ENCODE peak calls at places on chromosomes 7 and 10, in four cellular contexts. V is HFF-Myc, B is RWPE1, R is ovary. J is an unnamed sample.

GRCh38 chr10:25339966-25340365 is 165.2 kb downstream of the GPR158 start:
- DNase-seq in V (no peak), B (no peak), R (no peak), J (no peak)

GRCh38 chr10:52751337-52751736 is 21.2 kb downstream of the MBL2 start:
- DNase-seq in V (no peak), B (no peak), R (no peak), J (no peak)

GRCh38 chr7:50336909-50337703 is 32.6 kb downstream of the IKZF1 start:
- DNase-seq in V (no peak), B (no peak), R (no peak), J (no peak)

GRCh38 chr7:8833355-8833754 is 399.9 kb downstream of the NXPH1 start:
- DNase-seq in V (no peak), B (no peak), R (no peak), J (no peak)

GRCh38 chr7:114086906-114087651 is 168.3 kb upstream of the PPP1R3A start:
- DNase-seq in V (no peak), B (no peak), R (peak; percentile 52), J (no peak)

GRCh38 chr7:151438864-151439601 is 908 bp downstream of the CRYGN start:
- DNase-seq in V (no peak), B (no peak), R (peak; percentile 28), J (no peak)

GRCh38 chr10:52597189-52597863 is 175.3 kb downstream of the MBL2 start:
- DNase-seq in V (no peak), B (peak; percentile 18), R (no peak), J (no peak)

GRCh38 chr7:128710391-128710930 is 28.7 kb upstream of the CALU start:
- DNase-seq in V (no peak), B (no peak), R (no peak), J (no peak)

GRCh38 chr7:149179241-149179640 is 16.1 kb upstream of the ZNF282 start:
- DNase-seq in V (no peak), B (no peak), R (no peak), J (no peak)

GRCh38 chr10:43857206-43857952 is 208.7 kb upstream of the ZNF32 start:
- DNase-seq in V (no peak), B (no peak), R (no peak), J (no peak)

GRCh38 chr7:84110400-84110799 is 84.2 kb downstream of the SEMA3A start:
- DNase-seq in V (no peak), B (no peak), R (no peak), J (no peak)

GRCh38 chr7:106448992-106449859 is 164.4 kb upstream of the NAMPT start:
- DNase-seq in V (no peak), B (no peak), R (no peak), J (no peak)

GRCh38 chr10:116802876-116803275 is 46.4 kb upstream of the ENO4 start:
- DNase-seq in V (no peak), B (no peak), R (no peak), J (no peak)

GRCh38 chr10:32953277-32953927 is 4.6 kb downstream of the ITGB1 start:
- DNase-seq in V (no peak), B (no peak), R (no peak), J (no peak)

GRCh38 chr10:22429981-22430421 is 84.7 kb downstream of the SPAG6 start:
- DNase-seq in V (no peak), B (no peak), R (no peak), J (no peak)

GRCh38 chr7:2779086-2779485 is 65.0 kb downstream of the GNA12 start:
- DNase-seq in V (no peak), B (no peak), R (no peak), J (no peak)

GRCh38 chr7:8160810-8161209 is 101.2 kb downstream of the ICA1 start:
- DNase-seq in V (no peak), B (no peak), R (no peak), J (no peak)

GRCh38 chr10:90859321-90859751 is 1.5 kb upstream of the HTR7 start:
- DNase-seq in V (no peak), B (peak; percentile 83), R (no peak), J (no peak)

GRCh38 chr10:11201911-11202310 is 184.2 kb downstream of the CELF2 start:
- DNase-seq in V (no peak), B (no peak), R (no peak), J (no peak)

GRCh38 chr7:121504478-121504877 is 108.4 kb upstream of the FAM3C start:
- DNase-seq in V (peak; percentile 85), B (peak; percentile 70), R (no peak), J (no peak)

GRCh38 chr10:100571069-100571817 is 35.5 kb downstream of the HIF1AN start:
- DNase-seq in V (no peak), B (no peak), R (no peak), J (no peak)

GRCh38 chr10:5125315-5126044 is 31.3 kb downstream of the AKR1C3 start:
- DNase-seq in V (no peak), B (no peak), R (no peak), J (no peak)

GRCh38 chr10:29948971-29949370 is 110.4 kb downstream of the JCAD start:
- DNase-seq in V (no peak), B (peak; percentile 46), R (no peak), J (peak; percentile 31)

GRCh38 chr7:79741684-79742083 is 288.2 kb upstream of the MAGI2 start:
- DNase-seq in V (no peak), B (no peak), R (no peak), J (no peak)

DNA sequence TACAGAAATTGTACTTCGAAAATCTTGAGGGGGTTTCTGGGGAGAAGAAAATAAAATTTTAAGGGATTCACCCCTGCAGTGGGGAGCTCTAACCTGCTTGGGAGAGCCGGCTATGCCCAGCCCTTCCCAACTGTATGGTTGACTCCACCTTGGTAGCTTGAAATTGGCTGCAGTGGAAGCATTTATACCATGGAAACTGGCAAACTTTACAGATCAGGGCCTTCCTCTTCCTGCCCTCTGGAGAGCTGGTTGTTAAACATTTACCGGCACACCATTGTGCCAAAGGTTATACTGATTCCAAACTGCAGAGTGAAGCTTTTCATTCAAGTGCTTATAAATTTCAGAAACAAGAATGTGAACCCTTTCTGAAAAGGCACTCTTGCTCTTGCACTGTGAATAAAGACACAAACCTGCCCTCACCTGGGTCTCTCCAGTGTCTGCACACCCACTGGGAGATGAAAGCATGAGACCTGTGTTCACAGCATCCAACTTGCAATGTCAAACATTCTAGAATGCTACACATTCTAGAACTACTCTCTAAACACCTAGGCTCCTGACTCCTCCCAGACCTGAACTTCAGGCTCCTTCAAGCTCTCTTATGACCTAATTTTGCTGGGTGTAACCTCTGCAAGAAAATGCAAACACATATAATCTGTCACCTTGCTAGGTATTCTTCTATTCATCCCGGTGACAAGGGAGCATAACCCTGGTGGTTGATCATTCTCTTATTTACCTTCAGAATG is 44.7 kb downstream of the ABLIM1 start:
- DNase-seq in V (no peak), B (no peak), R (no peak), J (no peak)
- TF ChIP-seq CTCF in V (no peak), B (no peak), R (no peak), J (no peak)

DNA sequence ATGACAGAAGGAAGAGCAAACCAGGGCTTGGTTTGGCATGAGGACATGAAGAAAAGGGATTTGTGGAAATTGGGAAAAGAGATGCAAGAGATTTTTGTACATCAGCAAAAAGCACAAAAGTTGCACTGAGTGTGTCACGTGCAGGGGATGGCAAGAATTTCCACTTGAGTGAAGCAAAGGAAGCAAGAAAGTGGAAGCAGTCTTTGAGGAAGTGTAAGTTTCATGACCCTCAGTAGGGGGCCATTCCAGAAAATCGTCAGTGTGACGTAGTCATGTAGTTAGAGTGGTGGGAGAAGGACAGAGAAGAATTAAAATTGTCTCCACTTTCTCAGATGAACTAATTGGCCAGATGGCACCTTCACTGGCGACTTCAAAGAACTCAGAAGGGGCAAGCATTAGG is 123.3 kb upstream of the FZD1 start:
- DNase-seq in V (no peak), B (no peak), R (no peak), J (no peak)
- TF ChIP-seq CTCF in V (no peak), B (no peak), R (no peak), J (no peak)

GRCh38 chr10:110376021-110376773 is 71.5 kb upstream of the SMNDC1 start:
- DNase-seq in V (no peak), B (no peak), R (no peak), J (no peak)
- TF ChIP-seq CTCF in V (no peak), B (no peak), R (no peak), J (no peak)

DNA sequence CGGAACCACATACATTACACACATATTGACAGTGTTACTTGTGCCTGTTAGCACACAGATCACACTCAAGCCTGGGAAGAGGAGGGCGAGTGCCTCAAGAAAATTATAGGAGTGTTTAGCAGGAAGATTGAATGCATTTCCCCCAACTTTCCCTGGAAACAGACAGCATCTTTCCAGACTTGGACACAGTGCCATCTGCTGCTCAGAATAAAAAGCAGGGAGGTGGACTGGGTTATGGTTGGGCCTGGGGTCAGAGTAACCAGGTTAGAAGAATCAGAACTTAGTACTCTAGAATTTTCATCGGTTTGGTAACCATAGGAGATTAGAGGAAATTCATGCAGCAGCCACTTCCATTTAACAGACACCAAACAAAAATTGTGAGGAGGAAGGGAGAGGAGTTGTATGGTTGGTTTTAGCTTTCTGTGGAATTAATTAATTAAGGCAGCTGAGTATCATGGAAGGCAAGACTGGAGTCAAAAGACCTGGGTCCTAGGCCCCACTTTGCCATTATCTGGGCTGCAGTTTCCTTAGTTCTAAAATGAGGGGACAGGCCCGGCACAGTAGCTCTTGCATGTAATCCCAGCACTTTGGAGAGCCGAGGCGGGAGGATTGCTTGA is 43.4 kb upstream of the OPTN start:
- DNase-seq in V (no peak), B (peak; percentile 38), R (no peak), J (no peak)
- TF ChIP-seq CTCF in V (peak; percentile 44), B (peak; percentile 25), R (peak; percentile 13), J (no peak)

GRCh38 chr10:35794703-35795102 is 152.6 kb upstream of the FZD8 start:
- DNase-seq in V (no peak), B (no peak), R (no peak), J (no peak)
- TF ChIP-seq CTCF in V (no peak), B (no peak), R (no peak), J (no peak)

GRCh38 chr10:17354781-17355180 is 99.6 kb downstream of the ST8SIA6 start:
- DNase-seq in V (no peak), B (no peak), R (no peak), J (no peak)

GRCh38 chr10:17353568-17353967 is 100.8 kb downstream of the ST8SIA6 start:
- DNase-seq in V (no peak), B (peak; percentile 68), R (no peak), J (no peak)

GRCh38 chr10:17356820-17357219 is 97.6 kb downstream of the ST8SIA6 start:
- DNase-seq in V (no peak), B (no peak), R (no peak), J (no peak)

GRCh38 chr10:17357781-17358180 is 96.6 kb downstream of the ST8SIA6 start:
- DNase-seq in V (no peak), B (no peak), R (no peak), J (no peak)

DNA sequence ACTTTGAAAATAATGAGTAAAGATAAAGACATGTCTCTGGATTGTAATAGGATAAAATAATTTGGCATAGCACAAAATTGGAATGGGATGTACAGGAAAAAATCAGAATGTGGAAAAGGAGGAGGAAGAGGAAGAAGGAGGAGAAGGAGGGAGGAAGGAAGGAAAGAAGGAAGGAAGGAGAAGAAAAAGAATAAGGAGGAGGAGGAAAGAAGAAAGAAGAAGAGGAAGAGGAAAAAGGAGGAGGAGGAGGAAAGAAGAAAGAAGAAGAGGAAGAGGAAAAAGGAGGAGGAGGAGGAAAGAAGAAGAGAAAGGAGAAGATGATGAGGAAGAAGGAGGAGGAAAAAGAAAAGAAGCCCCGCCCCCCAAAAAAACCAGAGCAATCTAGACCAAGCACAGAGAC is 95.9 kb downstream of the ST8SIA6 start:
- DNase-seq in V (no peak), B (no peak), R (no peak), J (no peak)
- TF ChIP-seq CTCF in V (no peak), B (no peak), R (no peak), J (no peak)

J was measured in GM13977.